ENCODE peak calls at places on chromosomes 4 and X, in six cellular contexts. F, W, R, O, I and V are unnamed samples.

GRCh38 chr4:34158883-34159282 is 2085.4 kb downstream of the ARAP2 start:
- DNase-seq in F (no peak), W (no peak), R (no peak), O (no peak), I (no peak), V (no peak)

GRCh38 chrX:97787849-97788248 is 904.1 kb downstream of the RPA4 start:
- DNase-seq in F (no peak), W (no peak), R (no peak), O (no peak), I (no peak), V (no peak)

GRCh38 chr4:128707864-128708263 is 101.6 kb upstream of the JADE1 start:
- DNase-seq in F (no peak), W (no peak), R (no peak), O (no peak), I (no peak), V (peak; percentile 24)

GRCh38 chrX:41382699-41383645 is 49.0 kb downstream of the DDX3X start:
- DNase-seq in F (no peak), W (no peak), R (no peak), O (no peak), I (no peak), V (peak; percentile 63)

GRCh38 chrX:136725446-136726104 is 55.2 kb downstream of the ARHGEF6 start:
- DNase-seq in F (no peak), W (no peak), R (no peak), O (no peak), I (no peak), V (peak; percentile 70)

GRCh38 chr4:118032691-118033090 is 1.6 kb upstream of the NDST3 start:
- DNase-seq in F (no peak), W (no peak), R (no peak), O (no peak), I (no peak), V (no peak)

GRCh38 chr4:26020083-26020668 is 106.2 kb downstream of the SMIM20 start:
- DNase-seq in F (no peak), W (no peak), R (no peak), O (no peak), I (no peak), V (peak; percentile 83)

GRCh38 chr4:6732441-6733357 is 16.7 kb downstream of the BLOC1S4 start:
- DNase-seq in F (no peak), W (peak; percentile 73), R (peak; percentile 61), O (no peak), I (no peak), V (peak; percentile 93)

GRCh38 chr4:38230121-38230728 is 270.0 kb downstream of the PTTG2 start:
- DNase-seq in F (no peak), W (no peak), R (no peak), O (no peak), I (no peak), V (no peak)

GRCh38 chr4:56261027-56261426 is 126.3 kb downstream of the AASDH start:
- DNase-seq in F (no peak), W (no peak), R (no peak), O (no peak), I (no peak), V (no peak)

GRCh38 chr4:83109480-83110221 is 4.9 kb downstream of the PLAC8 start:
- DNase-seq in F (no peak), W (no peak), R (peak; percentile 5), O (peak; percentile 26), I (peak; percentile 73), V (peak; percentile 14)

GRCh38 chrX:2629316-2630168 is 61.6 kb upstream of the CD99 start:
- DNase-seq in F (no peak), W (no peak), R (no peak), O (peak; percentile 38), I (no peak), V (no peak)

GRCh38 chr4:181672751-181673150 is 570.5 kb upstream of the TENM3 start:
- DNase-seq in F (no peak), W (no peak), R (no peak), O (no peak), I (no peak), V (no peak)